ENCODE peak calls at places on chromosomes 13 and 19, in eight cellular contexts. One of them, this sample, is unnamed.

GRCh38 chr19:5268801-5269200 is 71.8 kb downstream of the PTPRS start:
- DNase-seq in DND-41: no peak
- DNase-seq in fibroblast of the conjunctiva: no peak
- DNase-seq in NCI-H1694 treated with DMSO at 0.1 percent for 48 hours: no peak
- DNase-seq in myocyte: no peak
- DNase-seq in lower leg skin: no peak
- DNase-seq in GM12865: no peak
- DNase-seq in RPMI7951: no peak
- DNase-seq in this sample: no peak

GRCh38 chr19:3849787-3850186 is 19.1 kb downstream of the ZFR2 start:
- DNase-seq in lower leg skin: no peak
- DNase-seq in myocyte: no peak
- DNase-seq in DND-41: no peak
- DNase-seq in fibroblast of the conjunctiva: no peak
- DNase-seq in NCI-H1694 treated with DMSO at 0.1 percent for 48 hours: no peak
- DNase-seq in RPMI7951: no peak
- DNase-seq in GM12865: no peak
- DNase-seq in this sample: no peak

GRCh38 chr13:106381083-106381482 is 154.4 kb downstream of the EFNB2 start:
- DNase-seq in DND-41: no peak
- DNase-seq in fibroblast of the conjunctiva: no peak
- DNase-seq in RPMI7951: no peak
- DNase-seq in myocyte: no peak
- DNase-seq in NCI-H1694 treated with DMSO at 0.1 percent for 48 hours: no peak
- DNase-seq in GM12865: no peak
- DNase-seq in lower leg skin: no peak
- DNase-seq in this sample: no peak

GRCh38 chr13:58843567-58843966 is 1212.0 kb downstream of the PCDH17 start:
- DNase-seq in fibroblast of the conjunctiva: no peak
- DNase-seq in myocyte: no peak
- DNase-seq in lower leg skin: no peak
- DNase-seq in NCI-H1694 treated with DMSO at 0.1 percent for 48 hours: no peak
- DNase-seq in GM12865: no peak
- DNase-seq in RPMI7951: no peak
- DNase-seq in DND-41: no peak
- DNase-seq in this sample: no peak

GRCh38 chr19:37977992-37978391 is 71.0 kb downstream of the SIPA1L3 start:
- DNase-seq in GM12865: peak
- DNase-seq in RPMI7951: peak
- DNase-seq in myocyte: no peak
- DNase-seq in lower leg skin: no peak
- DNase-seq in fibroblast of the conjunctiva: no peak
- DNase-seq in NCI-H1694 treated with DMSO at 0.1 percent for 48 hours: no peak
- DNase-seq in DND-41: no peak
- DNase-seq in this sample: no peak

GRCh38 chr19:44657211-44657921 is 13.7 kb downstream of the PVR start:
- DNase-seq in NCI-H1694 treated with DMSO at 0.1 percent for 48 hours: peak
- DNase-seq in GM12865: peak
- DNase-seq in DND-41: peak
- DNase-seq in RPMI7951: peak
- DNase-seq in myocyte: peak
- DNase-seq in fibroblast of the conjunctiva: peak
- DNase-seq in lower leg skin: no peak
- DNase-seq in this sample: peak

GRCh38 chr19:58395220-58395978 is at the start of gene RNF225:
- DNase-seq in fibroblast of the conjunctiva: no peak
- DNase-seq in GM12865: peak
- DNase-seq in RPMI7951: no peak
- DNase-seq in NCI-H1694 treated with DMSO at 0.1 percent for 48 hours: no peak
- DNase-seq in myocyte: no peak
- DNase-seq in lower leg skin: no peak
- DNase-seq in DND-41: peak
- DNase-seq in this sample: no peak

GRCh38 chr19:46299004-46299509 is 2.2 kb downstream of the HIF3A start:
- DNase-seq in myocyte: peak
- DNase-seq in GM12865: no peak
- DNase-seq in DND-41: peak
- DNase-seq in fibroblast of the conjunctiva: peak
- DNase-seq in lower leg skin: peak
- DNase-seq in RPMI7951: peak
- DNase-seq in NCI-H1694 treated with DMSO at 0.1 percent for 48 hours: peak
- DNase-seq in this sample: peak

GRCh38 chr19:18007939-18008673 is at the start of gene ARRDC2:
- DNase-seq in RPMI7951: peak
- DNase-seq in NCI-H1694 treated with DMSO at 0.1 percent for 48 hours: peak
- DNase-seq in fibroblast of the conjunctiva: peak
- DNase-seq in GM12865: peak
- DNase-seq in myocyte: peak
- DNase-seq in lower leg skin: peak
- DNase-seq in DND-41: peak
- DNase-seq in this sample: peak

This sample was measured in NCI-H748 treated with DMSO at 0.1 percent for 48 hours.